ENCODE peak calls at places on chromosomes 11 and 22, in nine cellular contexts. E is thoracic aorta, U is HT1080, L is RWPE2, B is ovary, Y is Ammon's horn, C is colonic mucosa, D is globus pallidus, O is neural crest cell. T is an unnamed sample.

GRCh38 chr11:22244986-22245592 is 52.2 kb downstream of the ANO5 start:
- DNase-seq in E (no peak), U (peak; percentile 27), C (no peak), Y (peak; percentile 50), L (no peak), B (peak; percentile 34), O (peak; percentile 7), D (peak; percentile 31), T (peak; percentile 47)

GRCh38 chr11:45413156-45413833 is 127.2 kb upstream of the SYT13 start:
- DNase-seq in E (no peak), Y (no peak), C (no peak), L (no peak), B (no peak), O (no peak), U (no peak), D (no peak), T (no peak)

GRCh38 chr11:1487851-1488574 is 1.4 kb upstream of the MOB2 start:
- DNase-seq in C (no peak), B (peak; percentile 38), U (no peak), L (no peak), O (no peak), Y (no peak), E (no peak), D (no peak), T (no peak)

GRCh38 chr11:117733311-117733710 is 63.7 kb downstream of the DSCAML1 start:
- DNase-seq in C (no peak), U (no peak), O (no peak), B (no peak), Y (no peak), E (no peak), D (no peak), L (no peak), T (no peak)

GRCh38 chr11:114079406-114080072 is 20.0 kb downstream of the ZBTB16 start:
- DNase-seq in E (no peak), Y (no peak), U (no peak), C (no peak), L (no peak), O (no peak), D (no peak), B (peak; percentile 64), T (no peak)

GRCh38 chr11:9280655-9281301 is 15.6 kb upstream of the DENND5A start:
- DNase-seq in E (no peak), Y (peak; percentile 36), C (peak; percentile 62), B (no peak), O (no peak), U (peak; percentile 31), D (no peak), L (no peak), T (peak; percentile 27)

GRCh38 chr11:112241486-112241885 is 15.3 kb downstream of the PTS start:
- DNase-seq in E (no peak), O (no peak), D (no peak), L (no peak), U (no peak), B (no peak), Y (no peak), C (no peak), T (no peak)

GRCh38 chr11:119417726-119418540 is 5.0 kb downstream of the THY1 start:
- DNase-seq in E (peak; percentile 32), B (no peak), O (no peak), D (no peak), L (no peak), U (peak; percentile 81), Y (peak; percentile 62), C (no peak), T (peak; percentile 13)

GRCh38 chr22:45877651-45878050 is 99.3 kb downstream of the WNT7B start:
- DNase-seq in C (no peak), E (no peak), Y (no peak), U (no peak), O (no peak), B (no peak), D (no peak), L (no peak), T (no peak)

GRCh38 chr11:43986881-43987280 is 44.4 kb downstream of the C11orf96 start:
- DNase-seq in U (no peak), B (no peak), C (no peak), Y (no peak), E (no peak), D (no peak), O (no peak), L (no peak), T (no peak)

T was measured in G401.